ENCODE peak calls at places on chromosomes 12 and 14, in four cellular contexts. One of them, this sample, is unnamed.

GRCh38 chr12:131757111-131757510 is 46.2 kb downstream of the SFSWAP start:
- DNase-seq in dorsolateral prefrontal cortex: no peak
- DNase-seq in tibial nerve: no peak
- DNase-seq in suprapubic skin: no peak
- DNase-seq in this sample: no peak

GRCh38 chr12:5514545-5514944 is 82.6 kb downstream of the NTF3 start:
- DNase-seq in dorsolateral prefrontal cortex: no peak
- DNase-seq in tibial nerve: no peak
- DNase-seq in suprapubic skin: peak; percentile 1
- DNase-seq in this sample: no peak

GRCh38 chr12:70241845-70242244 is 1.4 kb upstream of the CNOT2 start:
- DNase-seq in dorsolateral prefrontal cortex: no peak
- DNase-seq in tibial nerve: no peak
- DNase-seq in suprapubic skin: no peak
- DNase-seq in this sample: no peak

GRCh38 chr14:105578070-105578469 is 51.7 kb downstream of the TMEM121 start:
- DNase-seq in dorsolateral prefrontal cortex: no peak
- DNase-seq in tibial nerve: no peak
- DNase-seq in suprapubic skin: no peak
- DNase-seq in this sample: no peak

GRCh38 chr14:92323031-92323915 is at the start of gene SLC24A4:
- DNase-seq in dorsolateral prefrontal cortex: no peak
- DNase-seq in tibial nerve: no peak
- DNase-seq in suprapubic skin: no peak
- DNase-seq in this sample: no peak

GRCh38 chr12:121955258-121956040 is 37.1 kb downstream of the CFAP251 start:
- DNase-seq in dorsolateral prefrontal cortex: no peak
- DNase-seq in tibial nerve: no peak
- DNase-seq in suprapubic skin: no peak
- DNase-seq in this sample: peak; percentile 29

GRCh38 chr12:80472912-80473500 is 29.0 kb downstream of the PTPRQ start:
- DNase-seq in dorsolateral prefrontal cortex: no peak
- DNase-seq in tibial nerve: no peak
- DNase-seq in suprapubic skin: no peak
- DNase-seq in this sample: peak; percentile 78

GRCh38 chr14:58479975-58480374 is 52.5 kb downstream of the KIAA0586 start:
- DNase-seq in dorsolateral prefrontal cortex: no peak
- DNase-seq in tibial nerve: no peak
- DNase-seq in suprapubic skin: no peak
- DNase-seq in this sample: no peak

GRCh38 chr14:102738373-102739189 is 38.7 kb upstream of the TRAF3 start:
- DNase-seq in dorsolateral prefrontal cortex: no peak
- DNase-seq in tibial nerve: no peak
- DNase-seq in suprapubic skin: no peak
- DNase-seq in this sample: no peak

GRCh38 chr12:47885012-47885501 is 19.7 kb downstream of the VDR start:
- DNase-seq in dorsolateral prefrontal cortex: no peak
- DNase-seq in tibial nerve: no peak
- DNase-seq in suprapubic skin: no peak
- DNase-seq in this sample: no peak

GRCh38 chr12:54419088-54419887 is at the start of gene ITGA5:
- DNase-seq in dorsolateral prefrontal cortex: peak; percentile 61
- DNase-seq in tibial nerve: peak; percentile 73
- DNase-seq in suprapubic skin: peak; percentile 92
- DNase-seq in this sample: peak; percentile 68

GRCh38 chr12:72602616-72603015 is 330.4 kb downstream of the TRHDE start:
- DNase-seq in dorsolateral prefrontal cortex: no peak
- DNase-seq in tibial nerve: no peak
- DNase-seq in suprapubic skin: no peak
- DNase-seq in this sample: no peak

GRCh38 chr14:80930836-80931389 is 10.6 kb downstream of the CEP128 start:
- DNase-seq in dorsolateral prefrontal cortex: no peak
- DNase-seq in tibial nerve: no peak
- DNase-seq in suprapubic skin: no peak
- DNase-seq in this sample: peak; percentile 94

GRCh38 chr14:68448379-68448778 is 344.5 kb downstream of the ZFP36L1 start:
- DNase-seq in dorsolateral prefrontal cortex: no peak
- DNase-seq in tibial nerve: no peak
- DNase-seq in suprapubic skin: no peak
- DNase-seq in this sample: no peak

GRCh38 chr12:47837190-47838171 is 17.8 kb upstream of the HDAC7 start:
- DNase-seq in dorsolateral prefrontal cortex: peak; percentile 79
- DNase-seq in tibial nerve: peak; percentile 62
- DNase-seq in suprapubic skin: peak; percentile 85
- DNase-seq in this sample: peak; percentile 68

GRCh38 chr12:109822951-109823411 is 10.2 kb downstream of the TRPV4 start:
- DNase-seq in dorsolateral prefrontal cortex: no peak
- DNase-seq in tibial nerve: no peak
- DNase-seq in suprapubic skin: no peak
- DNase-seq in this sample: no peak

GRCh38 chr12:49819786-49820185 is 8.4 kb downstream of the NCKAP5L start:
- DNase-seq in dorsolateral prefrontal cortex: no peak
- DNase-seq in tibial nerve: no peak
- DNase-seq in suprapubic skin: no peak
- DNase-seq in this sample: no peak

GRCh38 chr12:107118624-107119023 is 25.3 kb upstream of the CRY1 start:
- DNase-seq in dorsolateral prefrontal cortex: no peak
- DNase-seq in tibial nerve: no peak
- DNase-seq in suprapubic skin: no peak
- DNase-seq in this sample: no peak

GRCh38 chr14:84646791-84647500 is 883.0 kb upstream of the FLRT2 start:
- DNase-seq in dorsolateral prefrontal cortex: no peak
- DNase-seq in tibial nerve: no peak
- DNase-seq in suprapubic skin: no peak
- DNase-seq in this sample: no peak

GRCh38 chr14:22886500-22887259 is 3.7 kb downstream of the REM2 start:
- DNase-seq in dorsolateral prefrontal cortex: no peak
- DNase-seq in tibial nerve: peak; percentile 29
- DNase-seq in suprapubic skin: peak; percentile 83
- DNase-seq in this sample: peak; percentile 59

GRCh38 chr14:96098309-96098998 is 59.3 kb downstream of the C14orf132 start:
- DNase-seq in dorsolateral prefrontal cortex: peak; percentile 69
- DNase-seq in tibial nerve: no peak
- DNase-seq in suprapubic skin: peak; percentile 58
- DNase-seq in this sample: peak; percentile 66

GRCh38 chr12:20549115-20549719 is 145.9 kb upstream of the SLCO1C1 start:
- DNase-seq in dorsolateral prefrontal cortex: no peak
- DNase-seq in tibial nerve: peak; percentile 64
- DNase-seq in suprapubic skin: no peak
- DNase-seq in this sample: peak; percentile 33

GRCh38 chr14:101482066-101482465 is 79.2 kb upstream of the DIO3 start:
- DNase-seq in dorsolateral prefrontal cortex: no peak
- DNase-seq in tibial nerve: no peak
- DNase-seq in suprapubic skin: no peak
- DNase-seq in this sample: no peak

GRCh38 chr14:104563742-104564615 is 15.6 kb upstream of the C14orf180 start:
- DNase-seq in dorsolateral prefrontal cortex: peak; percentile 76
- DNase-seq in tibial nerve: peak; percentile 60
- DNase-seq in suprapubic skin: peak; percentile 82
- DNase-seq in this sample: peak; percentile 33

GRCh38 chr14:53838374-53838773 is 118.3 kb downstream of the BMP4 start:
- DNase-seq in dorsolateral prefrontal cortex: no peak
- DNase-seq in tibial nerve: no peak
- DNase-seq in suprapubic skin: no peak
- DNase-seq in this sample: no peak

GRCh38 chr14:91038439-91038838 is 22.0 kb downstream of the RPS6KA5 start:
- DNase-seq in dorsolateral prefrontal cortex: peak; percentile 51
- DNase-seq in tibial nerve: no peak
- DNase-seq in suprapubic skin: no peak
- DNase-seq in this sample: peak; percentile 75

GRCh38 chr12:27859648-27860047 is 79.6 kb upstream of the MANSC4 start:
- DNase-seq in dorsolateral prefrontal cortex: no peak
- DNase-seq in tibial nerve: no peak
- DNase-seq in suprapubic skin: no peak
- DNase-seq in this sample: no peak

GRCh38 chr14:104187121-104187889 is 48.9 kb downstream of the KIF26A start:
- DNase-seq in dorsolateral prefrontal cortex: no peak
- DNase-seq in tibial nerve: no peak
- DNase-seq in suprapubic skin: no peak
- DNase-seq in this sample: peak; percentile 6

GRCh38 chr14:68819260-68819691 is 26.4 kb upstream of the ZFP36L1 start:
- DNase-seq in dorsolateral prefrontal cortex: no peak
- DNase-seq in tibial nerve: no peak
- DNase-seq in suprapubic skin: no peak
- DNase-seq in this sample: peak; percentile 51

GRCh38 chr12:123113038-123113437 is 37.9 kb downstream of the PITPNM2 start:
- DNase-seq in dorsolateral prefrontal cortex: no peak
- DNase-seq in tibial nerve: no peak
- DNase-seq in suprapubic skin: no peak
- DNase-seq in this sample: no peak

GRCh38 chr14:80213602-80214001 is 2.3 kb upstream of the DIO2 start:
- DNase-seq in dorsolateral prefrontal cortex: no peak
- DNase-seq in tibial nerve: peak; percentile 51
- DNase-seq in suprapubic skin: no peak
- DNase-seq in this sample: peak; percentile 87

GRCh38 chr12:56247923-56248322 is 10.3 kb downstream of the ANKRD52 start:
- DNase-seq in dorsolateral prefrontal cortex: no peak
- DNase-seq in tibial nerve: no peak
- DNase-seq in suprapubic skin: no peak
- DNase-seq in this sample: no peak

GRCh38 chr12:87112946-87113345 is 856.8 kb upstream of the MGAT4C start:
- DNase-seq in dorsolateral prefrontal cortex: no peak
- DNase-seq in tibial nerve: no peak
- DNase-seq in suprapubic skin: no peak
- DNase-seq in this sample: no peak
- TF ChIP-seq CTCF in dorsolateral prefrontal cortex: no peak
- TF ChIP-seq CTCF in tibial nerve: no peak
- TF ChIP-seq CTCF in suprapubic skin: no peak
- TF ChIP-seq CTCF in this sample: no peak

GRCh38 chr12:128933039-128933438 is 79.8 kb downstream of the GLT1D1 start:
- DNase-seq in dorsolateral prefrontal cortex: no peak
- DNase-seq in tibial nerve: no peak
- DNase-seq in suprapubic skin: no peak
- DNase-seq in this sample: no peak
- TF ChIP-seq CTCF in dorsolateral prefrontal cortex: no peak
- TF ChIP-seq CTCF in tibial nerve: no peak
- TF ChIP-seq CTCF in suprapubic skin: no peak
- TF ChIP-seq CTCF in this sample: no peak

DNA sequence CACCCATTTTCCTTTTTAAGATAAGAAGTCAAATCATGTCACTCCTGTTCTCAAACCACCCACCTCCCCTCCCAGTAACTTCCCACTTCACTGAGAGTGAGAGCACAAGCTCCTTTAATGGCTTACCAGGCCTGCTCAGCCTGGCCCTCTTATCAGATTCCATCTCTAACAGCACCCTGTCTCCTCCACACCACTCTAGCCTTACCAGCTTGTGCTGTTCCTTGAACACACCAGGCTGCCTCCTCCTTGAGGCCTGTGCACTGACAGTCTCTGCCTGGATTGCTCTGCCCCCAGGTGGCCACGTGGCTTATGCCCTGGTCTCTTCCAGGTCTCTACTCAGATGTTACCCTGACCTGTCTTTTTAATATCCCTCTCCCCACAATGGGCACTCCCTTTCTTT is 40.1 kb upstream of the EVL start:
- DNase-seq in dorsolateral prefrontal cortex: no peak
- DNase-seq in tibial nerve: no peak
- DNase-seq in suprapubic skin: no peak
- DNase-seq in this sample: peak; percentile 29
- TF ChIP-seq CTCF in dorsolateral prefrontal cortex: no peak
- TF ChIP-seq CTCF in tibial nerve: no peak
- TF ChIP-seq CTCF in suprapubic skin: no peak
- TF ChIP-seq CTCF in this sample: peak; percentile 52

DNA sequence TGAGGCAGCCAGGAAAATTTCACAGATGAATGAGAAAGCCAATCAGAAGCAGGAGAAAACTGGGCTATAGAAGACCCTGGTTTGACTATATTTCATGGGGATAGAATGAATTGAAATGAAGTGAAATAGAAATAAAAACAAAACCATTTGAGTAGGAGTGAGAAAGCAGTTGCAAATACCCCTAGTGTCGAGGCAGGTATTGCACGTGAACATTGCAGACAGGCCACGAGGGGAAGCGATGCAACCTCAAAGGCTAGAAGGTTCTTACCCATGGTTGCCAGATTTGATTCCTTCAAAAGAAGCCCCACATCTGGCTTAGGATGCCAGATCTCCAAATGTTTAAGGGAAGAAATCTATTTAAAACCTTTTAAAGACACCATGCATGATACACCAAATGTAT is 648.9 kb downstream of the VRK1 start:
- DNase-seq in dorsolateral prefrontal cortex: no peak
- DNase-seq in tibial nerve: no peak
- DNase-seq in suprapubic skin: no peak
- DNase-seq in this sample: no peak
- TF ChIP-seq CTCF in dorsolateral prefrontal cortex: no peak
- TF ChIP-seq CTCF in tibial nerve: no peak
- TF ChIP-seq CTCF in suprapubic skin: no peak
- TF ChIP-seq CTCF in this sample: no peak

DNA sequence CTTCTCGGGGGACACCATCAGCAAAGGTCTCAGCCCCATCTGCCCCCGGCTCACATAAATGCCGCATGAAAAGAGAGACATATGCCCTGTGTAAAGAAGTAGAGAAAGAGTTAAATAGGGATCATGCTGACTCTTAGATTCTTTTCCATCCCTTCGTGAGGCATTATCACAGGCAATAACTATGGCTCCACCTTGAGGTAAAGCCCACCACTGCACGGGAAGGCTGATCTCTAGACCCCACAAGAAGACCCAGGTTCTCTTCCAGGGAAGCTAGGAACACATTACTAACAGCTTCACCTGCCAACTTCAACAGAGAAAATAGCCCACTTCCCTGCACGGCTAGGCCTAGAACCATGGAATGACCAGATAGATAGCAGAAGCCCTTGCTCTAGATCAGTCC is 14.1 kb upstream of the NOP2 start:
- DNase-seq in dorsolateral prefrontal cortex: no peak
- DNase-seq in tibial nerve: no peak
- DNase-seq in suprapubic skin: no peak
- DNase-seq in this sample: no peak
- TF ChIP-seq CTCF in dorsolateral prefrontal cortex: no peak
- TF ChIP-seq CTCF in tibial nerve: no peak
- TF ChIP-seq CTCF in suprapubic skin: no peak
- TF ChIP-seq CTCF in this sample: no peak

GRCh38 chr14:94769413-94770250 is at the start of gene GSC:
- DNase-seq in dorsolateral prefrontal cortex: no peak
- DNase-seq in tibial nerve: peak; percentile 39
- DNase-seq in suprapubic skin: no peak
- DNase-seq in this sample: peak; percentile 63
- TF ChIP-seq CTCF in dorsolateral prefrontal cortex: no peak
- TF ChIP-seq CTCF in tibial nerve: no peak
- TF ChIP-seq CTCF in suprapubic skin: no peak
- TF ChIP-seq CTCF in this sample: no peak

This sample was measured in AG10803.